ENCODE peak calls at places on chromosomes 3 and 15, in nine cellular contexts. One of them, this sample, is unnamed.

GRCh38 chr3:115581347-115582135 is 41.8 kb upstream of the GAP43 start:
- DNase-seq in heart left ventricle: peak; percentile 29
- DNase-seq in CD4-positive, alpha-beta T cell: no peak
- DNase-seq in type B pancreatic cell: no peak
- DNase-seq in GM23338: no peak
- DNase-seq in nephron progenitor cell: no peak
- DNase-seq in GM13976: no peak
- DNase-seq in tibial artery: no peak
- DNase-seq in lower leg skin: no peak
- DNase-seq in this sample: no peak

GRCh38 chr15:89244512-89244869 is 712 bp downstream of the FANCI start:
- DNase-seq in nephron progenitor cell: no peak
- DNase-seq in heart left ventricle: no peak
- DNase-seq in lower leg skin: no peak
- DNase-seq in type B pancreatic cell: no peak
- DNase-seq in CD4-positive, alpha-beta T cell: no peak
- DNase-seq in tibial artery: no peak
- DNase-seq in GM23338: no peak
- DNase-seq in GM13976: peak; percentile 41
- DNase-seq in this sample: peak; percentile 28

GRCh38 chr3:109985942-109986555 is 648.7 kb upstream of the DPPA4 start:
- DNase-seq in lower leg skin: no peak
- DNase-seq in GM13976: no peak
- DNase-seq in CD4-positive, alpha-beta T cell: no peak
- DNase-seq in GM23338: no peak
- DNase-seq in type B pancreatic cell: no peak
- DNase-seq in tibial artery: no peak
- DNase-seq in heart left ventricle: no peak
- DNase-seq in nephron progenitor cell: no peak
- DNase-seq in this sample: no peak

GRCh38 chr3:39429466-39429865 is 22.9 kb downstream of the RPSA start:
- DNase-seq in lower leg skin: no peak
- DNase-seq in CD4-positive, alpha-beta T cell: no peak
- DNase-seq in heart left ventricle: no peak
- DNase-seq in nephron progenitor cell: no peak
- DNase-seq in tibial artery: no peak
- DNase-seq in GM23338: no peak
- DNase-seq in type B pancreatic cell: no peak
- DNase-seq in GM13976: no peak
- DNase-seq in this sample: no peak

GRCh38 chr3:143832433-143832832 is 15.8 kb downstream of the SLC9A9 start:
- DNase-seq in heart left ventricle: no peak
- DNase-seq in lower leg skin: no peak
- DNase-seq in type B pancreatic cell: no peak
- DNase-seq in GM13976: no peak
- DNase-seq in CD4-positive, alpha-beta T cell: no peak
- DNase-seq in GM23338: no peak
- DNase-seq in nephron progenitor cell: no peak
- DNase-seq in tibial artery: no peak
- DNase-seq in this sample: no peak

GRCh38 chr3:70728311-70728710 is 415.9 kb upstream of the MDFIC2 start:
- DNase-seq in CD4-positive, alpha-beta T cell: no peak
- DNase-seq in type B pancreatic cell: no peak
- DNase-seq in heart left ventricle: no peak
- DNase-seq in GM13976: no peak
- DNase-seq in tibial artery: no peak
- DNase-seq in lower leg skin: no peak
- DNase-seq in GM23338: no peak
- DNase-seq in nephron progenitor cell: no peak
- DNase-seq in this sample: peak; percentile 48

GRCh38 chr3:19116239-19116638 is 32.1 kb upstream of the KCNH8 start:
- DNase-seq in nephron progenitor cell: no peak
- DNase-seq in GM23338: no peak
- DNase-seq in tibial artery: no peak
- DNase-seq in type B pancreatic cell: no peak
- DNase-seq in CD4-positive, alpha-beta T cell: no peak
- DNase-seq in heart left ventricle: no peak
- DNase-seq in GM13976: no peak
- DNase-seq in lower leg skin: no peak
- DNase-seq in this sample: no peak

GRCh38 chr3:70067860-70068479 is 68.4 kb downstream of the SAMMSON start:
- DNase-seq in lower leg skin: no peak
- DNase-seq in heart left ventricle: no peak
- DNase-seq in GM23338: no peak
- DNase-seq in CD4-positive, alpha-beta T cell: no peak
- DNase-seq in GM13976: no peak
- DNase-seq in nephron progenitor cell: no peak
- DNase-seq in type B pancreatic cell: no peak
- DNase-seq in tibial artery: no peak
- DNase-seq in this sample: no peak

GRCh38 chr3:44969170-44969569 is 6.8 kb downstream of the ZDHHC3 start:
- DNase-seq in lower leg skin: no peak
- DNase-seq in CD4-positive, alpha-beta T cell: no peak
- DNase-seq in GM13976: no peak
- DNase-seq in heart left ventricle: no peak
- DNase-seq in nephron progenitor cell: no peak
- DNase-seq in GM23338: no peak
- DNase-seq in type B pancreatic cell: no peak
- DNase-seq in tibial artery: no peak
- DNase-seq in this sample: no peak

GRCh38 chr15:40338921-40339620 is 1.7 kb downstream of the CCDC9B start:
- DNase-seq in type B pancreatic cell: no peak
- DNase-seq in GM23338: no peak
- DNase-seq in heart left ventricle: peak; percentile 79
- DNase-seq in CD4-positive, alpha-beta T cell: no peak
- DNase-seq in tibial artery: peak; percentile 86
- DNase-seq in lower leg skin: no peak
- DNase-seq in GM13976: no peak
- DNase-seq in nephron progenitor cell: no peak
- DNase-seq in this sample: peak; percentile 92

GRCh38 chr3:35446896-35447295 is 192.4 kb upstream of the ARPP21 start:
- DNase-seq in GM23338: no peak
- DNase-seq in nephron progenitor cell: no peak
- DNase-seq in tibial artery: no peak
- DNase-seq in GM13976: no peak
- DNase-seq in CD4-positive, alpha-beta T cell: no peak
- DNase-seq in heart left ventricle: no peak
- DNase-seq in lower leg skin: no peak
- DNase-seq in type B pancreatic cell: no peak
- DNase-seq in this sample: no peak

GRCh38 chr3:127172670-127173515 is 20.0 kb upstream of the PRR23E start:
- DNase-seq in nephron progenitor cell: peak; percentile 69
- DNase-seq in GM23338: peak; percentile 16
- DNase-seq in tibial artery: peak; percentile 48
- DNase-seq in CD4-positive, alpha-beta T cell: no peak
- DNase-seq in heart left ventricle: no peak
- DNase-seq in lower leg skin: no peak
- DNase-seq in GM13976: no peak
- DNase-seq in type B pancreatic cell: no peak
- DNase-seq in this sample: peak; percentile 86

GRCh38 chr3:76043746-76044145 is 258.4 kb upstream of the ZNF717 start:
- DNase-seq in type B pancreatic cell: no peak
- DNase-seq in lower leg skin: no peak
- DNase-seq in tibial artery: no peak
- DNase-seq in GM23338: peak; percentile 80
- DNase-seq in CD4-positive, alpha-beta T cell: no peak
- DNase-seq in nephron progenitor cell: no peak
- DNase-seq in heart left ventricle: no peak
- DNase-seq in GM13976: no peak
- DNase-seq in this sample: no peak

GRCh38 chr3:76040946-76041345 is 255.6 kb upstream of the ZNF717 start:
- DNase-seq in heart left ventricle: no peak
- DNase-seq in lower leg skin: no peak
- DNase-seq in GM13976: no peak
- DNase-seq in tibial artery: no peak
- DNase-seq in GM23338: no peak
- DNase-seq in CD4-positive, alpha-beta T cell: no peak
- DNase-seq in nephron progenitor cell: no peak
- DNase-seq in type B pancreatic cell: no peak
- DNase-seq in this sample: no peak

GRCh38 chr3:76047368-76047767 is 262.0 kb upstream of the ZNF717 start:
- DNase-seq in heart left ventricle: no peak
- DNase-seq in type B pancreatic cell: no peak
- DNase-seq in lower leg skin: no peak
- DNase-seq in GM13976: no peak
- DNase-seq in CD4-positive, alpha-beta T cell: no peak
- DNase-seq in nephron progenitor cell: no peak
- DNase-seq in tibial artery: no peak
- DNase-seq in GM23338: no peak
- DNase-seq in this sample: no peak

GRCh38 chr3:76039431-76039830 is 254.1 kb upstream of the ZNF717 start:
- DNase-seq in tibial artery: no peak
- DNase-seq in type B pancreatic cell: no peak
- DNase-seq in heart left ventricle: no peak
- DNase-seq in lower leg skin: no peak
- DNase-seq in nephron progenitor cell: no peak
- DNase-seq in CD4-positive, alpha-beta T cell: no peak
- DNase-seq in GM23338: peak; percentile 58
- DNase-seq in GM13976: no peak
- DNase-seq in this sample: no peak

DNA sequence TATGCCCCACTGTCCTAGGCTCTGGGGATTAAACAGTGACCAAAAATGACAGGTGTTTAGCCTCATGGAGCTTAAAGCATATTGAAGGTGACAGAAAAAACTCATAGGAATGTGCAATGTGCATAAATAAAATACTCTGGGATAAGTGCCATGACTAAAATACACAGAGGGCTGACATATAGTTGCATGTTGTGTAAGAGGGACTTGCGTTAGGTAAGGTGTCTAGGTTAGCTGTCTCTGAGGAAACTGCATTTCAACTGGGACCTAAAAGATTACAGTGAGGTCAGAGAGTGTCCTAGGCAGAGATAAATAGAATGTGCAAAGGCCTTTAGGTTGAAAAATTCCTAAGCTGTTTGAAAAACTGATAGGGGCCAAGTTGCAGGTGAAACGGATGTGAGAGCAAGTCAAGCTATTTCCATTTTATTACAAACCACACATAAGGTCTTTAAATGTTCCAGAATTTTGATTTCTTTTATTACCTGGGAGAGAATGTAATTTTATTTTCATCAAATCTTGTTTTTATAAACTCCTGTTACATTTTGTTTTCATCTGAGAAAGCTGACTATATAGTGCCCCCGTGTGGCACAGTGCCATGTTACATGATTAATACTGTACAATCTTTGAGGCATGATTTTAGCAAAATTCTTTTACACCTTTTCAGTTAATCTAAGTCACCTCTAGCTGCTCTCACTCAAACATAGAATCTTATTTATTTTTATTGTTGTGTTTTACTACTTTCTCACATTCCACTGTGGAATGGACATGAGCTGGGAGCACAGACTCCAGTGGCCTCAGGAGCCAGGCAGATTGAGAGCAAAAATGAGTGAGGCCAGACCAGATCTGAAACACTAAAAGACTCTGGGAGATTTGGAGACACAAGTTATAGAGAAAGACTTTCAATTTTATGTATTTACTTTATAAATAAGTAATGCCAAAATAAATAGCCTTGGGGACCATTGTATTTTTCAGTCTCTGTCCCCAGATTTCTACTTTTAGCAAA is 259.6 kb upstream of the ZNF717 start:
- DNase-seq in GM23338: peak; percentile 72
- DNase-seq in nephron progenitor cell: peak; percentile 52
- DNase-seq in CD4-positive, alpha-beta T cell: no peak
- DNase-seq in type B pancreatic cell: no peak
- DNase-seq in tibial artery: no peak
- DNase-seq in GM13976: peak; percentile 9
- DNase-seq in lower leg skin: no peak
- DNase-seq in heart left ventricle: peak; percentile 22
- DNase-seq in this sample: no peak
- TF ChIP-seq CTCF in GM23338: peak; percentile 69
- TF ChIP-seq CTCF in nephron progenitor cell: peak; percentile 78
- TF ChIP-seq CTCF in CD4-positive, alpha-beta T cell: no peak
- TF ChIP-seq CTCF in type B pancreatic cell: peak; percentile 89
- TF ChIP-seq CTCF in tibial artery: peak; percentile 35
- TF ChIP-seq CTCF in GM13976: peak; percentile 47
- TF ChIP-seq CTCF in lower leg skin: no peak
- TF ChIP-seq CTCF in heart left ventricle: peak; percentile 24
- TF ChIP-seq CTCF in this sample: peak; percentile 76

DNA sequence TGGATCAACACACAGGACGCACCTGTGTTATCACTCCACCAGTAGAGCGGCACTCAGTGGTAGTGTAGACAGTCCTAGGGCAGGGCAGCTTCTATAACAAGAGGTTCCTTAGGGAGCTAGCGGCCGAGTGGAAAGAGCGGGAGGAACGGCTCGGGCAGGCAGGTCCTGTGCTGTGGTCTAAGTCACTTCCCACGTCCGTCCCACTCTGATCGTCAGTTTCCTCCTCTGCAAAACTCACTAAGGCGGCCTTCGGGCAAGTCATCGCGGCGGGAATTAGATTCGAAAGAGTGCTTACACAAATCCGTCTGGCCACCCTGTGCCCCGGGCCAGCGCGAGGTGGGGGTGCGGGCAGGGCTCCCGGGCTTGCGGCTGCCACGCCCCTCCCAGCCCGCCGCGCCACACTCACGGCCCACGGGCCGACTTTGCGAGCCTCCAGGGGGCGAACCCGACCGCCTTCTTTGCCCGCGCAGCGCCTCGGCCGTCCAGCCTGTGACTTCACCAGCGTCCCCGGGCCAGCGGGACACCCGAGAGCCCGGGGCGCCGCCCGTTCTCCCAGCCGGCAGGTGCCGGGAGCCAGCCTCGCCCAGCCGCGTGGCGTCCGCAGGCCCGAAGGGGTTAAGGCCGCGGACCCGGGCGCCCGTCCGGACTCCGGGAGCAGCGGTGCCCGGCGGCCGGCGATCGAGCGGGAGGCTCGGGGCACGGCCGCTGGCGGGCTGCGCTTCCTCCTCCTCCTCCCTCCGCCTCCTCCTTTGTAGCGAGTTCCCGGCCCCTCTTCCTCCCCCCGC is 426 bp upstream of the CORO2B start:
- DNase-seq in tibial artery: peak; percentile 84
- DNase-seq in GM23338: peak; percentile 71
- DNase-seq in GM13976: no peak
- DNase-seq in lower leg skin: peak; percentile 51
- DNase-seq in type B pancreatic cell: peak; percentile 77
- DNase-seq in CD4-positive, alpha-beta T cell: no peak
- DNase-seq in heart left ventricle: peak; percentile 88
- DNase-seq in nephron progenitor cell: peak; percentile 71
- DNase-seq in this sample: peak; percentile 59
- TF ChIP-seq CTCF in tibial artery: peak; percentile 40
- TF ChIP-seq CTCF in GM23338: peak; percentile 31
- TF ChIP-seq CTCF in GM13976: no peak
- TF ChIP-seq CTCF in lower leg skin: no peak
- TF ChIP-seq CTCF in type B pancreatic cell: peak; percentile 67
- TF ChIP-seq CTCF in CD4-positive, alpha-beta T cell: no peak
- TF ChIP-seq CTCF in heart left ventricle: peak; percentile 61
- TF ChIP-seq CTCF in nephron progenitor cell: no peak
- TF ChIP-seq CTCF in this sample: peak; percentile 79

GRCh38 chr3:48601622-48601994 is 6.5 kb upstream of the COL7A1 start:
- DNase-seq in heart left ventricle: peak; percentile 91
- DNase-seq in GM23338: no peak
- DNase-seq in nephron progenitor cell: no peak
- DNase-seq in CD4-positive, alpha-beta T cell: no peak
- DNase-seq in type B pancreatic cell: no peak
- DNase-seq in lower leg skin: no peak
- DNase-seq in GM13976: no peak
- DNase-seq in tibial artery: no peak
- DNase-seq in this sample: no peak
- TF ChIP-seq CTCF in heart left ventricle: no peak
- TF ChIP-seq CTCF in GM23338: no peak
- TF ChIP-seq CTCF in nephron progenitor cell: no peak
- TF ChIP-seq CTCF in CD4-positive, alpha-beta T cell: no peak
- TF ChIP-seq CTCF in type B pancreatic cell: no peak
- TF ChIP-seq CTCF in lower leg skin: no peak
- TF ChIP-seq CTCF in GM13976: no peak
- TF ChIP-seq CTCF in tibial artery: no peak
- TF ChIP-seq CTCF in this sample: no peak

GRCh38 chr3:176967525-176967924 is 229.8 kb downstream of the TBL1XR1 start:
- DNase-seq in type B pancreatic cell: no peak
- DNase-seq in tibial artery: no peak
- DNase-seq in lower leg skin: no peak
- DNase-seq in heart left ventricle: no peak
- DNase-seq in GM13976: no peak
- DNase-seq in nephron progenitor cell: no peak
- DNase-seq in CD4-positive, alpha-beta T cell: no peak
- DNase-seq in GM23338: no peak
- DNase-seq in this sample: peak; percentile 27
- TF ChIP-seq CTCF in type B pancreatic cell: no peak
- TF ChIP-seq CTCF in tibial artery: no peak
- TF ChIP-seq CTCF in lower leg skin: no peak
- TF ChIP-seq CTCF in heart left ventricle: no peak
- TF ChIP-seq CTCF in GM13976: no peak
- TF ChIP-seq CTCF in nephron progenitor cell: no peak
- TF ChIP-seq CTCF in CD4-positive, alpha-beta T cell: no peak
- TF ChIP-seq CTCF in GM23338: no peak
- TF ChIP-seq CTCF in this sample: no peak

This sample was measured in HFFc6.